ENCODE peak calls at places on chromosomes 6 and 20, in four cellular contexts. A is nephron progenitor cell, K is fibroblast of pulmonary artery, P is AG04449. Q is an unnamed sample.

GRCh38 chr6:144898052-144898689 is 613.0 kb downstream of the UTRN start:
- DNase-seq in A (no peak), K (peak), P (no peak), Q (no peak)

GRCh38 chr6:1670711-1671462 is 61.2 kb downstream of the FOXC1 start:
- DNase-seq in A (no peak), K (no peak), P (peak), Q (peak)

GRCh38 chr20:53940356-53940694 is 130.1 kb downstream of the BCAS1 start:
- DNase-seq in A (no peak), K (no peak), P (no peak), Q (no peak)

GRCh38 chr20:44901972-44902371 is 7.9 kb upstream of the PABPC1L start:
- DNase-seq in A (no peak), K (peak), P (no peak), Q (no peak)

GRCh38 chr6:56772737-56773184 is 130.1 kb upstream of the DST start:
- DNase-seq in A (no peak), K (peak), P (peak), Q (no peak)

GRCh38 chr6:21395121-21395520 is 198.4 kb upstream of the SOX4 start:
- DNase-seq in A (no peak), K (peak), P (no peak), Q (no peak)

GRCh38 chr20:58228484-58229197 is at the start of gene ANKRD60:
- DNase-seq in A (peak), K (peak), P (no peak), Q (no peak)

GRCh38 chr6:21582651-21583050 is 10.9 kb upstream of the SOX4 start:
- DNase-seq in A (no peak), K (no peak), P (no peak), Q (no peak)

GRCh38 chr6:31340228-31340627 is 16.8 kb downstream of the HLA-B start:
- DNase-seq in A (no peak), K (no peak), P (no peak), Q (no peak)

GRCh38 chr20:11432407-11432806 is 485.3 kb upstream of the BTBD3 start:
- DNase-seq in A (no peak), K (peak), P (peak), Q (no peak)

GRCh38 chr6:138944412-138944811 is 43.6 kb downstream of the REPS1 start:
- DNase-seq in A (no peak), K (peak), P (no peak), Q (no peak)

GRCh38 chr6:156347251-156348049 is 429.7 kb upstream of the ARID1B start:
- DNase-seq in A (no peak), K (no peak), P (no peak), Q (no peak)

GRCh38 chr6:26280409-26280808 is 84.6 kb upstream of the BTN3A2 start:
- DNase-seq in A (no peak), K (no peak), P (no peak), Q (no peak)

GRCh38 chr6:63572733-63573139 is 456 bp downstream of the LOC128125822 start:
- DNase-seq in A (no peak), K (no peak), P (no peak), Q (no peak)

GRCh38 chr20:63733117-63733516 is 3.3 kb upstream of the LIME1 start:
- DNase-seq in A (no peak), K (no peak), P (no peak), Q (no peak)

GRCh38 chr6:21587182-21587924 is 6.2 kb upstream of the SOX4 start:
- DNase-seq in A (peak), K (peak), P (no peak), Q (peak)

GRCh38 chr6:35400901-35401311 is 51.2 kb upstream of the FANCE start:
- DNase-seq in A (no peak), K (no peak), P (no peak), Q (no peak)

GRCh38 chr20:34040300-34041015 is 46.7 kb downstream of the RALY start:
- DNase-seq in A (no peak), K (no peak), P (no peak), Q (no peak)

GRCh38 chr6:151494235-151494950 is 576 bp downstream of the CCDC170 start:
- DNase-seq in A (no peak), K (no peak), P (no peak), Q (peak)

GRCh38 chr20:50336631-50337030 is 146.0 kb downstream of the CEBPB start:
- DNase-seq in A (no peak), K (no peak), P (no peak), Q (no peak)

GRCh38 chr20:45450097-45450818 is 19.3 kb upstream of the WFDC2 start:
- DNase-seq in A (no peak), K (peak), P (no peak), Q (no peak)

GRCh38 chr6:65984089-65984488 is 277.1 kb upstream of the EYS start:
- DNase-seq in A (no peak), K (no peak), P (no peak), Q (no peak)

GRCh38 chr20:19626896-19627295 is 131.2 kb upstream of the RIN2 start:
- DNase-seq in A (no peak), K (peak), P (no peak), Q (no peak)

GRCh38 chr20:37686762-37687477 is 6.9 kb upstream of the CTNNBL1 start:
- DNase-seq in A (no peak), K (no peak), P (no peak), Q (no peak)

GRCh38 chr20:12180107-12180661 is 262.5 kb downstream of the BTBD3 start:
- DNase-seq in A (no peak), K (no peak), P (no peak), Q (no peak)

GRCh38 chr6:100701728-100702127 is 179.4 kb downstream of the ASCC3 start:
- DNase-seq in A (no peak), K (peak), P (no peak), Q (no peak)

GRCh38 chr6:2733324-2733723 is 17.4 kb downstream of the MYLK4 start:
- DNase-seq in A (no peak), K (no peak), P (no peak), Q (no peak)

GRCh38 chr6:42694586-42694985 is 27.8 kb downstream of the PRPH2 start:
- DNase-seq in A (no peak), K (peak), P (peak), Q (no peak)

GRCh38 chr20:21127201-21127981 is 1.5 kb downstream of the KIZ start:
- DNase-seq in A (no peak), K (no peak), P (no peak), Q (no peak)

GRCh38 chr20:21124190-21124589 is 1.7 kb upstream of the KIZ start:
- DNase-seq in A (no peak), K (no peak), P (no peak), Q (no peak)

GRCh38 chr20:21129861-21130260 is 4.0 kb downstream of the KIZ start:
- DNase-seq in A (no peak), K (no peak), P (no peak), Q (no peak)

GRCh38 chr20:21125072-21125848 is 622 bp upstream of the KIZ start:
- DNase-seq in A (peak), K (peak), P (peak), Q (peak)

DNA sequence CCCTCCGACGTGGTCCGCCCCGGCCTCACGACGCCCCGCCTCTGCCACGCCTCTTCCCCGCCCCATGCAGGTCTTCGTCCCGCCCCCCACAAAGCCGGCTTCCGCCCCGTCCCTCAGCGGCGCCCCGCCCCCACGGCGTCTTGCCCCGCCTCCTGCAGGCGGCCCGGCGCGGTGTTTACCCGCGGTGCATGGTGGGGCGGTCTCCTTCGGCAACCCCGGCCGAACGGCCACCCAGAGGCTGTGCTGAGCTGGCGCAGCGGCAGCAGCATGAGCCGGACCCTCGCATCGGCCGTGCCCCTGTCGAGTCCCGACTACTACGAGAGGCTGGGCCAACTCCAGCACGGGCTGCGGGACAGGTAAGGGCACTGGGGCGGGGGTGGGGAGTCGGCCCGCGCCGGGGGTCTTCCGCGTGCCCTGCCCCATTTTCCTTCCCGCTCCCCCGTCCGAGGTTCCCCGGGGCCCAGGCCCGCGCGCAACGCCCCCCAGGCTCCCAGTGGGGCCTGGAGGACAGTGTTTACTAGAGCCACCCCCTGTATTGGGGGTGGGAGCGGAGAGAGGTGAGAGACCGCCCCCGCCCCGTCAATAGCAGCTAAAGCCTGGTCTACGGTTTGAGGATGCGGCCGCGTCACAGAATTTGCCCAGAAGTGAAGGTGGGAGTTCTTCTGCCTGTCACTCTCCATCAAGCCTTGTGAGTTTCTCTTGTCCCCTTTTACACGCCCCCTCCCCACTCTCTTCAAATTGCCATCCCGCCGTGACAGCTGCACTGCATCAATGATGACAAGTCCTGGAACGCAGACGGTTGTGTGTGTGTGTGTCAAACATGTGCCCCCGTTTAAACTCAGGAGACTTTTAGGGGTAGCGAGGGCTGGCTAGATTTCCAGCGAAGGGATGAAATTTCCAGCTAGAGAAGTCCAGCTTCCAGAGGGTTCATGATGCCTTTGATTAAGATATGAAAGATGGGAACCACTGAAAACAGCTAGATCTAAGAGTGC is at the start of gene KIZ:
- DNase-seq in A (peak), K (peak), P (no peak), Q (peak)
- TF ChIP-seq CTCF in A (no peak), K (no peak), P (peak), Q (peak)

GRCh38 chr20:57180954-57181353 is 85.5 kb downstream of the BMP7 start:
- DNase-seq in A (no peak), K (no peak), P (no peak), Q (peak)
- TF ChIP-seq CTCF in A (no peak), K (no peak), P (no peak), Q (no peak)

GRCh38 chr6:38929560-38929959 is 119.0 kb upstream of the GLP1R start:
- DNase-seq in A (no peak), K (no peak), P (no peak), Q (no peak)
- TF ChIP-seq CTCF in A (no peak), K (no peak), P (no peak), Q (no peak)

GRCh38 chr20:48816282-48816860 is 11.4 kb downstream of the PREX1 start:
- DNase-seq in A (no peak), K (no peak), P (no peak), Q (no peak)

GRCh38 chr20:48817367-48818030 is 10.3 kb downstream of the PREX1 start:
- DNase-seq in A (no peak), K (no peak), P (no peak), Q (no peak)

GRCh38 chr20:48819089-48819488 is 8.7 kb downstream of the PREX1 start:
- DNase-seq in A (no peak), K (no peak), P (no peak), Q (no peak)

GRCh38 chr20:48818481-48818987 is 9.3 kb downstream of the PREX1 start:
- DNase-seq in A (no peak), K (no peak), P (no peak), Q (no peak)

DNA sequence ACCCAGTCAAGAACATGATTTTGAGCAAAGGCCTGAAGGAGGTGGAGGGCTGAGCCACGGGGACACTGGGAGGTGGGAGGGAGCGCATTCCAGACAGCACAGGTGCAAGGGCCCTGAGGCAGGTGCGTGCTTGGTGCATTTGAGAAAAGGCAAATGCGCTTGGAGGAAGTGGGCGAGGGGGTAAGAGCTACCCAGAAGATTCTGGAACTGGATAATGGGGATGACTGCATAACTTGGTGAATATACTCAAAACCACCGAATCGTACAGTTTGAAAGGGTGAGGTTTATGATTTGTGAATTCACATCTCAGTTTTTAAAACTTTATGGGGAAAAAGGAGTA is 9.8 kb downstream of the PREX1 start:
- DNase-seq in A (no peak), K (no peak), P (no peak), Q (no peak)
- TF ChIP-seq CTCF in A (no peak), K (no peak), P (no peak), Q (no peak)

DNA sequence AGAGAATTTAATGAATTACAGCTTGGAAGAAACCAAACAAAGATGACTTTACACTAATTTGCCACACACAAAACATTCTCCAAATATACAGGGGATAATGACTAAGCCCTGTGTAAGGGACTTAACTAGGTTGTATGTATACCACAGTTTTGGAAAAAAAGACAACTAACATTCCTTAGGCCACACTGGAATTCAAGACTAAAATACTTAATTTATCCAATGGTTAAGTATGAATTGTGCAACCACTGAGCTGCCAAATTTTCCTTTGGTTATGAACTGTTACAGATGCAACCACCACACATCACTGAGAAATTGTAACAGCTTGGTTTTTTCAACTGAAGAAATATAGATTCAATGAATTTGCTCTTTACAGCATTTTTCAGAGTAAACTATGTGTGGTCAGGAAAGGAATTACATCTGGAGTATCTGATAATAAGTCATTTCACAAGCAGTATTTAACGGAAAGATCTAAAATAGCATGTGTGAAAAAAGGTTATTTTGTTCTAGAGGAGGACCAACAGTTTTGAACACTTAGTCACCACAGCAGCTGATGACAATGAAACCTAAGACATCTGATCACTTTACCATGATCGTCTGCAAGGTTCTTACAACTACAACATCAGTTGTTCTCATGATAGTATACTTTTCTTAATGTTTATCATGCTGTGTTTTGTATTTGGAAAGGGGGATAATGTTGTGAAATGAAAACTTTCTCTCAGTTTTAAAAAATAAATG is 318.8 kb downstream of the BCKDHB start:
- DNase-seq in A (no peak), K (peak), P (peak), Q (no peak)
- TF ChIP-seq CTCF in A (no peak), K (no peak), P (no peak), Q (peak)

GRCh38 chr6:167142433-167142761 is 15.4 kb downstream of the GPR31 start:
- DNase-seq in A (no peak), K (no peak), P (no peak), Q (no peak)
- TF ChIP-seq CTCF in A (no peak), K (no peak), P (no peak), Q (peak)

Q was measured in neural crest cell.